ENCODE peak calls at places on chromosome 12, in five cellular contexts. W is GM12878, Q is RWPE1, G is uterus, Y is breast epithelium. H is an unnamed sample.

GRCh38 chr12:110992909-110993308 is 72.5 kb upstream of the MYL2 start:
- DNase-seq in G (no peak), Y (no peak), W (no peak), Q (no peak), H (no peak)

GRCh38 chr12:1357171-1357570 is 237.2 kb downstream of the FBXL14 start:
- DNase-seq in G (no peak), Y (no peak), W (no peak), Q (no peak), H (no peak)

GRCh38 chr12:123478762-123479161 is 20.8 kb downstream of the SNRNP35 start:
- DNase-seq in Q (peak), W (no peak), Y (no peak), G (no peak), H (no peak)

GRCh38 chr12:111405856-111406473 is at the start of gene SH2B3:
- DNase-seq in W (no peak), G (peak), Y (no peak), Q (no peak), H (no peak)

GRCh38 chr12:18361431-18361830 is 100.1 kb downstream of the PIK3C2G start:
- DNase-seq in W (no peak), Y (no peak), Q (no peak), G (no peak), H (no peak)

GRCh38 chr12:85036241-85036707 is at the start of the genes LRRIQ1 and TSPAN19:
- DNase-seq in W (peak), Q (peak), Y (peak), G (peak), H (peak)

GRCh38 chr12:103801709-103802585 is 39.1 kb downstream of the NT5DC3 start:
- DNase-seq in Q (peak), G (peak), Y (peak), W (no peak), H (no peak)

GRCh38 chr12:124764870-124765570 is 98.6 kb downstream of the SCARB1 start:
- DNase-seq in W (no peak), Q (no peak), Y (peak), G (peak), H (no peak)

GRCh38 chr12:32773686-32774085 is 18.0 kb upstream of the YARS2 start:
- DNase-seq in Q (no peak), G (no peak), W (no peak), Y (no peak), H (no peak)

GRCh38 chr12:66572845-66573244 is 106.0 kb downstream of the GRIP1 start:
- DNase-seq in Q (no peak), W (no peak), Y (no peak), G (no peak), H (no peak)

GRCh38 chr12:57899010-57899662 is 42.2 kb upstream of the ATP23 start:
- DNase-seq in Q (peak), Y (peak), W (peak), G (peak), H (peak)

GRCh38 chr12:911191-911826 is 38.2 kb downstream of the RAD52 start:
- DNase-seq in G (no peak), W (no peak), Q (no peak), Y (no peak), H (no peak)

GRCh38 chr12:14930299-14930698 is 8.0 kb downstream of the ERP27 start:
- DNase-seq in W (no peak), G (no peak), Y (no peak), Q (no peak), H (no peak)

GRCh38 chr12:42372154-42372791 is 46.3 kb downstream of the PPHLN1 start:
- DNase-seq in Y (no peak), W (peak), Q (peak), G (no peak), H (peak)

GRCh38 chr12:125773033-125773432 is 707.8 kb downstream of the AACS start:
- DNase-seq in Y (no peak), G (no peak), W (no peak), Q (peak), H (peak)

GRCh38 chr12:7129647-7130536 is at the start of gene CLSTN3:
- DNase-seq in W (peak), G (peak), Y (peak), Q (peak), H (peak)

GRCh38 chr12:41993283-41993682 is 151.4 kb downstream of the GXYLT1 start:
- DNase-seq in G (no peak), Y (no peak), W (no peak), Q (no peak), H (no peak)

GRCh38 chr12:99253068-99253467 is 394.5 kb upstream of the GARIN6 start:
- DNase-seq in Y (no peak), Q (no peak), W (no peak), G (no peak), H (no peak)

GRCh38 chr12:105212431-105212830 is 23.5 kb downstream of the APPL2 start:
- DNase-seq in Y (no peak), Q (no peak), W (no peak), G (no peak), H (no peak)

GRCh38 chr12:42130670-42131402 is 13.8 kb downstream of the GXYLT1 start:
- DNase-seq in W (no peak), G (peak), Y (peak), Q (no peak), H (no peak)

GRCh38 chr12:71849109-71849851 is 9.7 kb downstream of the TBC1D15 start:
- DNase-seq in Q (no peak), Y (no peak), G (no peak), W (no peak), H (no peak)

GRCh38 chr12:71848212-71848611 is 8.7 kb downstream of the TBC1D15 start:
- DNase-seq in Q (no peak), W (no peak), Y (no peak), G (no peak), H (no peak)

DNA sequence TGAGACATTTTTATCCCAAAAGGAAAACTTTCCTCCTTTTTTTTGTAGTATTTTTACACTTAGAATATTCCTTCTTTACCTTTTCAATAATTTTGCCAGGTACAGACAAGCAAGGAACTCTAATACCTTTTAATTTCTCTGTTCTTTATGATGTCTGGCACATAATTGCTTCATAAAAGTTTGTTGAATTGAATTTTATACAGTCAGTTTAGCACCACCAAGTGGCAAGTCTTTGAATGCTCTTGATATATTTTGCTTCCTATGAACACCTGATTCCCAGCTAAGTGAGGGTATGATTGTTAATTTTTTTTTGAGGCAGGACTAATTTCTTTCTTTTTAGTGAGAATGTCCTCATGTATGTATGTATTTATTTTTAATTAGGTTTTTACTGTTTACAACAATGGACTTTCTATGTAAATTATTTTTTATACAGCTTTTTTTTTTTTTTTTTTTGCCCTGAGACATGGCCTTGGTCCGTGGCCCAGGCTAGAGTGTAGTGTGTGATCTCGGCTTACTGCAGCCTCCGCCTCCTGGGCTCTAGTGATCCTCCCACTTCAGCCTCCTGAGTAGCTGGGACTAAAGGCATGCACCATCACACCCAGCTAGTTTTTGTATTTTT is 6.9 kb downstream of the TBC1D15 start:
- DNase-seq in Q (peak), W (no peak), Y (no peak), G (no peak), H (no peak)
- TF ChIP-seq CTCF in Q (peak), W (peak), Y (no peak), G (no peak), H (peak)

GRCh38 chr12:96617178-96617577 is 127.8 kb downstream of the CFAP54 start:
- DNase-seq in G (no peak), Y (no peak), Q (no peak), W (no peak), H (no peak)
- TF ChIP-seq CTCF in G (no peak), Y (no peak), Q (no peak), W (peak), H (no peak)

DNA sequence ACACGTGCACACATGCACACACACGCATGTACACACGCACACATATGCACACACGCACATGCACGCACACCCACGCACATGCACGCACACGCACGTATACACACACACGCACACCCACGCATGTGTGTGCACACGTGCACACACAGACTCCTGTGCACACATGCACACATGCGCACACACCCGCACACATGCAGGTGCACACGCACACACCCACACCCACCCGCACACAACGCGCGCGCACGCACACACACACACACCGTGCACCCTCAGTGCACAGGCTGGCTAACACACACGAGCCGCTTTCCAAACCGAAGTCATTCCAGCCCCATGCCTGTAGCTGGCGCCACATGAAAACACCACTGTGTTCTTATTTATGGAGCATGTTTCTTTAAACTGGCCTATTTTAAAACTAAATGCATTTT is 45.3 kb downstream of the GALNT9 start:
- DNase-seq in G (no peak), Y (no peak), W (no peak), Q (peak), H (no peak)
- TF ChIP-seq CTCF in G (no peak), Y (no peak), W (no peak), Q (peak), H (no peak)

GRCh38 chr12:29073631-29074239 is 75.3 kb upstream of the FAR2 start:
- DNase-seq in G (no peak), W (no peak), Y (no peak), Q (peak), H (peak)
- TF ChIP-seq CTCF in G (peak), W (peak), Y (peak), Q (peak), H (peak)

GRCh38 chr12:5073838-5074237 is 30.2 kb downstream of the KCNA5 start:
- DNase-seq in W (no peak), G (no peak), Q (no peak), Y (no peak), H (no peak)
- TF ChIP-seq CTCF in W (peak), G (no peak), Q (no peak), Y (no peak), H (no peak)

GRCh38 chr12:75923964-75924666 is 107.5 kb downstream of the PHLDA1 start:
- DNase-seq in Q (no peak), W (no peak), G (no peak), Y (no peak), H (no peak)

GRCh38 chr12:75921687-75922289 is 109.8 kb downstream of the PHLDA1 start:
- DNase-seq in W (no peak), Y (no peak), G (no peak), Q (no peak), H (no peak)

GRCh38 chr12:75917704-75918103 is 113.9 kb downstream of the PHLDA1 start:
- DNase-seq in W (no peak), Y (no peak), Q (no peak), G (no peak), H (no peak)

GRCh38 chr12:75922944-75923642 is 108.5 kb downstream of the PHLDA1 start:
- DNase-seq in G (no peak), W (no peak), Y (no peak), Q (no peak), H (no peak)
- TF ChIP-seq CTCF in G (no peak), W (no peak), Y (no peak), Q (no peak), H (no peak)

GRCh38 chr12:93407963-93408283 is 30.2 kb downstream of the NUDT4 start:
- DNase-seq in Y (no peak), Q (no peak), W (no peak), G (no peak), H (no peak)

GRCh38 chr12:93403988-93404803 is 26.5 kb downstream of the NUDT4 start:
- DNase-seq in G (no peak), Q (no peak), W (no peak), Y (no peak), H (no peak)

GRCh38 chr12:93402333-93403311 is 24.9 kb downstream of the NUDT4 start:
- DNase-seq in Y (no peak), G (no peak), W (no peak), Q (no peak), H (no peak)

GRCh38 chr12:93407283-93407962 is 29.7 kb downstream of the NUDT4 start:
- DNase-seq in Y (no peak), G (no peak), Q (no peak), W (no peak), H (no peak)

GRCh38 chr12:93404961-93405849 is 27.5 kb downstream of the NUDT4 start:
- DNase-seq in Q (no peak), Y (no peak), G (no peak), W (no peak), H (no peak)
- TF ChIP-seq CTCF in Q (no peak), Y (no peak), G (no peak), W (no peak), H (no peak)

DNA sequence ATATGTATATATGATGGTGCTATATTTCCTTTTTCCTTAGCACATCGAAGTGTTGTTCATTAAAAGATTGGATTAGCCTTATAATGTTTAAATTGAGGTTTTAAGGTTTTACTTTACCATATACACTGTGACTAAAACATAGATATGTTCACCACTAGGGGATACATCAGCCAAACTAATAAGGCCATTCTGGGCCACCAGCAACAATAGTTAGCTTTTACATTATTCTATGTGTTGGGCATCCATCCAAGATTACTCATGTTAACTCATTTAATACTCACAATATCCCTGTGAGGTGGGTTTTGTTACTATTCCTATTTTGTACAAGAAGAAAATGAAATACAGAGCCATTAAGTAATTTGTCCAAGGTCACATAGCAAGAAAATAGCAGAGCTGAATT is 202.6 kb upstream of the AVPR1A start:
- DNase-seq in G (no peak), Q (peak), W (no peak), Y (no peak), H (no peak)
- TF ChIP-seq CTCF in G (no peak), Q (no peak), W (no peak), Y (no peak), H (no peak)

GRCh38 chr12:27635349-27635972 is 60.8 kb upstream of the REP15 start:
- DNase-seq in Y (no peak), W (no peak), G (no peak), Q (peak), H (peak)
- TF ChIP-seq CTCF in Y (peak), W (peak), G (peak), Q (peak), H (peak)